ENCODE peak calls at places on chromosomes 12 and 14, in seven cellular contexts. X is heart right ventricle, E is transverse colon, C is IMR-90, T is heart left ventricle, F is T-helper 17 cell, H is GM23248. D is an unnamed sample. For H3K9me3, the result is how much of the 10 kb centered on the place peaks cover.

GRCh38 chr12:125983094-125983783 is 918.0 kb downstream of the AACS start:
- DNase-seq in H (no peak), E (peak), F (no peak), T (peak), C (no peak), X (peak), D (peak)

GRCh38 chr12:119225454-119225853 is 46.7 kb downstream of the HSPB8 start:
- DNase-seq in T (no peak), E (no peak), X (no peak), H (no peak), C (no peak), F (no peak), D (no peak)

GRCh38 chr12:111430418-111431353 is 25.0 kb downstream of the SH2B3 start:
- DNase-seq in X (no peak), C (no peak), T (peak), F (peak), E (no peak), H (no peak), D (no peak)

GRCh38 chr12:32489070-32489469 is 89.7 kb downstream of the FGD4 start:
- DNase-seq in C (no peak), T (no peak), F (no peak), E (no peak), X (no peak), H (no peak), D (no peak)

GRCh38 chr14:104821971-104822608 is 21.2 kb downstream of the ZBTB42 start:
- DNase-seq in E (no peak), X (no peak), C (no peak), H (no peak), T (peak), F (no peak), D (no peak)

GRCh38 chr12:71967176-71967575 is 28.5 kb downstream of the TPH2 start:
- DNase-seq in X (no peak), F (no peak), C (peak), E (no peak), H (peak), T (no peak), D (no peak)

GRCh38 chr14:78448483-78449094 is 278.4 kb downstream of the NRXN3 start:
- DNase-seq in F (no peak), H (peak), X (no peak), E (peak), C (no peak), T (peak), D (no peak)

GRCh38 chr14:24293525-24293924 is 6.1 kb downstream of the DHRS1 start:
- DNase-seq in F (no peak), T (no peak), H (no peak), C (no peak), X (no peak), E (no peak), D (no peak)

GRCh38 chr12:31715283-31715825 is 13.5 kb downstream of the AMN1 start:
- DNase-seq in F (no peak), T (no peak), E (no peak), C (peak), H (no peak), X (no peak), D (no peak)

GRCh38 chr14:24430682-24431568 is 1.2 kb downstream of the KHNYN start:
- DNase-seq in E (no peak), C (peak), F (peak), H (peak), T (peak), X (peak), D (no peak)

GRCh38 chr14:81673930-81674329 is 140.3 kb upstream of the SEL1L start:
- DNase-seq in E (no peak), F (no peak), X (no peak), H (no peak), C (no peak), T (peak), D (no peak)

GRCh38 chr14:24806061-24806678 is 172.2 kb upstream of the GZMB start:
- DNase-seq in C (peak), T (peak), H (peak), X (peak), F (no peak), E (peak), D (peak)

GRCh38 chr12:14772946-14773345 is 30.3 kb downstream of the WBP11 start:
- DNase-seq in H (no peak), X (no peak), C (no peak), F (no peak), E (no peak), T (no peak), D (no peak)

GRCh38 chr12:28844718-28845117 is 304.4 kb upstream of the FAR2 start:
- DNase-seq in T (no peak), C (no peak), F (no peak), H (no peak), X (no peak), E (no peak), D (no peak)

GRCh38 chr12:58395470-58395869 is 454.1 kb downstream of the ATP23 start:
- DNase-seq in C (peak), E (no peak), F (no peak), H (peak), T (no peak), X (no peak), D (no peak)

GRCh38 chr12:3697311-3697870 is 55.5 kb downstream of the CRACR2A start:
- DNase-seq in X (no peak), T (no peak), E (no peak), F (no peak), C (peak), H (peak), D (no peak)

GRCh38 chr14:91511014-91511466 is 930 bp upstream of the PPP4R3A start:
- DNase-seq in C (peak), E (no peak), X (no peak), H (no peak), F (no peak), T (no peak), D (no peak)

GRCh38 chr12:71439613-71440392 is at the start of gene LGR5:
- DNase-seq in T (peak), H (peak), C (peak), X (peak), F (no peak), E (peak), D (no peak)

GRCh38 chr12:87385322-87385721 is 643.9 kb downstream of the C12orf50 start:
- DNase-seq in X (no peak), T (no peak), C (no peak), E (no peak), F (no peak), H (no peak), D (no peak)

GRCh38 chr12:117580718-117581062 is 219.3 kb upstream of the NOS1 start:
- DNase-seq in H (no peak), T (peak), C (no peak), X (peak), F (no peak), E (peak), D (no peak)

GRCh38 chr12:80702889-80703605 is 4.4 kb upstream of the MYF6 start:
- DNase-seq in H (peak), X (no peak), T (no peak), F (no peak), C (peak), E (no peak), D (no peak)

GRCh38 chr12:123223241-123223668 is 9.7 kb downstream of the MPHOSPH9 start:
- DNase-seq in T (no peak), E (peak), F (peak), C (no peak), H (no peak), X (no peak), D (no peak)

GRCh38 chr12:80681287-80681686 is 26.1 kb upstream of the MYF6 start:
- DNase-seq in H (no peak), F (no peak), X (no peak), T (no peak), C (no peak), E (no peak), D (no peak)

GRCh38 chr12:27653661-27654060 is 42.6 kb upstream of the REP15 start:
- DNase-seq in X (no peak), C (no peak), F (no peak), E (no peak), T (no peak), H (no peak), D (no peak)

GRCh38 chr14:100895411-100895810 is 8.1 kb downstream of the RTL1 start:
- DNase-seq in T (no peak), C (no peak), X (no peak), H (no peak), E (no peak), F (no peak), D (no peak)

GRCh38 chr12:82461851-82462250 is 103.5 kb downstream of the METTL25 start:
- DNase-seq in E (no peak), H (no peak), F (no peak), X (no peak), T (no peak), C (peak), D (no peak)

GRCh38 chr14:97172644-97173043 is 375.5 kb downstream of the VRK1 start:
- DNase-seq in E (no peak), T (no peak), X (no peak), C (no peak), H (no peak), F (no peak), D (no peak)

GRCh38 chr12:43861015-43861846 is 25.4 kb downstream of the TMEM117 start:
- DNase-seq in H (no peak), X (no peak), T (no peak), C (peak), F (no peak), E (no peak), D (no peak)

GRCh38 chr14:23346693-23347405 is 5.8 kb downstream of the SLC22A17 start:
- DNase-seq in F (no peak), X (no peak), C (no peak), H (no peak), E (no peak), T (no peak), D (no peak)

GRCh38 chr12:19712041-19712440 is 272.7 kb downstream of the AEBP2 start:
- DNase-seq in E (no peak), H (peak), C (peak), T (no peak), X (no peak), F (no peak), D (no peak)

GRCh38 chr14:94009767-94010166 is 12.7 kb downstream of the CCDC197 start:
- DNase-seq in H (peak), X (no peak), C (peak), T (no peak), F (no peak), E (no peak), D (no peak)

GRCh38 chr14:39320318-39320717 is 86.6 kb downstream of the MIA2 start:
- DNase-seq in H (peak), T (no peak), C (peak), E (no peak), X (no peak), F (no peak), D (no peak)

GRCh38 chr12:93832126-93832525 is 155.0 kb downstream of the CRADD start:
- DNase-seq in H (peak), E (no peak), F (no peak), C (peak), X (no peak), T (no peak), D (no peak)

GRCh38 chr12:129531004-129531403 is 372.8 kb downstream of the TMEM132D start:
- DNase-seq in T (no peak), X (no peak), F (no peak), H (no peak), C (no peak), E (peak), D (no peak)

GRCh38 chr14:101503431-101504095 is 57.7 kb upstream of the DIO3 start:
- DNase-seq in E (no peak), X (no peak), C (no peak), H (no peak), F (peak), T (peak), D (peak)

DNA sequence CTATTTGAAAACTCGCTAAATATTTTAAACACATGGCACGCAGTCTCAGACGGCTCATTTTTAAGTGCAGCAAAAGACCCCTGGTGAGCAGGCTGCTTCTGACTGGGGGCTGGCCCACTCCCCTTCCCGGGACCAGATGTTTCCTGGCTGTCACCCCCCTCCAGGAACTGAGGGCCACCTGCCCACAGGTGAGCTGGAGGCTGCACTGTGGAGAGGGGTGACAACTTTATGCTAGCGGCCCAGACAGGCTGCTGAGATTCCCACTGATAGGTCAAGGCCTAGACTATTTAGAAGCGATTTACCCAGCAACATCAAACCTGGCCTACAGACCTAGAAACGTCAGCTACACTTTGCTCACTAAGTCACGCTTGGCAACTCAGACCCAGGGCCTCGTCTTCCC is 92.1 kb downstream of the BCL11B start:
- DNase-seq in H (no peak), X (no peak), E (no peak), F (no peak), T (no peak), C (no peak), D (no peak)
- H3K9me3 ChIP-seq in H (under half), X (under half), E (under half), F (under half), T (under half), C (under half), D (under half)

GRCh38 chr14:42918615-42919014 is 1311.9 kb downstream of the LRFN5 start:
- DNase-seq in E (no peak), C (no peak), F (no peak), X (no peak), H (no peak), T (no peak), D (no peak)
- H3K9me3 ChIP-seq in E (under half), C (under half), F (under half), X (under half), H (under half), T (under half), D (under half)

GRCh38 chr12:68957273-68957672 is 24.3 kb upstream of the CPM start:
- DNase-seq in X (no peak), H (peak), E (no peak), F (no peak), T (no peak), C (no peak), D (no peak)
- H3K9me3 ChIP-seq in X (under half), H (under half), E (under half), F (under half), T (under half), C (under half), D (under half)

GRCh38 chr12:132941336-132941954 is 14.7 kb downstream of the ZNF605 start:
- DNase-seq in T (no peak), H (no peak), E (no peak), F (no peak), C (no peak), X (no peak), D (no peak)
- H3K9me3 ChIP-seq in T (half or more), H (under half), E (under half), F (under half), C (half or more), X (under half), D (half or more)

GRCh38 chr14:27660683-27661082 is 1062.8 kb upstream of the NOVA1 start:
- DNase-seq in F (no peak), E (no peak), C (no peak), T (no peak), X (no peak), H (no peak), D (no peak)
- H3K9me3 ChIP-seq in F (under half), E (under half), C (under half), T (under half), X (under half), H (under half), D (under half)

GRCh38 chr14:106166650-106167204 is 640.3 kb downstream of the TMEM121 start:
- DNase-seq in E (no peak), F (no peak), X (no peak), H (no peak), C (no peak), T (no peak), D (no peak)
- H3K9me3 ChIP-seq in E (under half), F (under half), X (under half), H (under half), C (under half), T (under half), D (under half)

DNA sequence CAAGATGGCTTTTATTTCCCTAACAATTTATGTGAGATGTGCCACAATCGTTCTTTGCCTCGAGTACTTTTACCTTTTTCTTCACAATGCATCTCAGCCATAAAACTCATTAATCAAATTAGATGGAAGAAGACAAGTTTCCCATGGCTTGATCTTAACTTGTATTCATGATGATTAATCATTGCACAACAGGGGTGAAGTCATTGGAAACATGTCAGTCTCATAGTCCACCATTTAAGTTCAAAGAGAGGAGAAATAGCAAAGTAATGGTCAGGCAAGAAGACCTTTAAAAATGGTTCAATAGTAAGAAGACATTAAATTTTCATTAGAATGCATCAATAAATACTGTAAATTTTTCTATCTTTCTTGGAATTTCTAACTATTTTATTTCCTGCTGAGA is 136.3 kb downstream of the FOXG1 start:
- DNase-seq in X (no peak), E (no peak), F (no peak), T (no peak), C (no peak), H (peak), D (no peak)
- H3K9me3 ChIP-seq in X (under half), E (under half), F (under half), T (under half), C (under half), H (under half), D (under half)

GRCh38 chr14:105871590-105871989 is 345.2 kb downstream of the TMEM121 start:
- DNase-seq in H (no peak), X (no peak), F (no peak), E (no peak), C (no peak), T (no peak), D (no peak)
- H3K9me3 ChIP-seq in H (under half), X (under half), F (under half), E (under half), C (under half), T (under half), D (under half)